ENCODE peak calls at places on chromosomes 2 and 18, in seven cellular contexts. One of them, this sample, is unnamed.

GRCh38 chr2:8148260-8148880 is 533.5 kb upstream of the ID2 start:
- DNase-seq in fibroblast of mammary gland: peak
- DNase-seq in fibroblast of villous mesenchyme: peak
- DNase-seq in coronary artery: no peak
- DNase-seq in GM03348: peak
- DNase-seq in activated CD4-positive, alpha-beta T cell treated with anti-CD3 and anti-CD28 coated beads, Interleukin-2, amount 50 U/mL, for 48 hours: no peak
- DNase-seq in anterior cingulate cortex: no peak
- DNase-seq in this sample: no peak

GRCh38 chr2:26670171-26670570 is 22.4 kb upstream of the KCNK3 start:
- DNase-seq in GM03348: peak
- DNase-seq in fibroblast of villous mesenchyme: no peak
- DNase-seq in fibroblast of mammary gland: peak
- DNase-seq in coronary artery: peak
- DNase-seq in anterior cingulate cortex: no peak
- DNase-seq in activated CD4-positive, alpha-beta T cell treated with anti-CD3 and anti-CD28 coated beads, Interleukin-2, amount 50 U/mL, for 48 hours: no peak
- DNase-seq in this sample: no peak

GRCh38 chr2:130920417-130921030 is 83.8 kb downstream of the ARHGEF4 start:
- DNase-seq in anterior cingulate cortex: peak
- DNase-seq in fibroblast of mammary gland: peak
- DNase-seq in activated CD4-positive, alpha-beta T cell treated with anti-CD3 and anti-CD28 coated beads, Interleukin-2, amount 50 U/mL, for 48 hours: peak
- DNase-seq in coronary artery: no peak
- DNase-seq in GM03348: peak
- DNase-seq in fibroblast of villous mesenchyme: peak
- DNase-seq in this sample: peak

GRCh38 chr2:138948070-138948539 is 167.9 kb upstream of the NXPH2 start:
- DNase-seq in coronary artery: no peak
- DNase-seq in GM03348: peak
- DNase-seq in fibroblast of mammary gland: peak
- DNase-seq in fibroblast of villous mesenchyme: peak
- DNase-seq in activated CD4-positive, alpha-beta T cell treated with anti-CD3 and anti-CD28 coated beads, Interleukin-2, amount 50 U/mL, for 48 hours: no peak
- DNase-seq in anterior cingulate cortex: no peak
- DNase-seq in this sample: no peak

GRCh38 chr2:210366675-210367080 is 51.7 kb upstream of the MYL1 start:
- DNase-seq in activated CD4-positive, alpha-beta T cell treated with anti-CD3 and anti-CD28 coated beads, Interleukin-2, amount 50 U/mL, for 48 hours: no peak
- DNase-seq in fibroblast of mammary gland: peak
- DNase-seq in fibroblast of villous mesenchyme: no peak
- DNase-seq in coronary artery: no peak
- DNase-seq in GM03348: no peak
- DNase-seq in anterior cingulate cortex: no peak
- DNase-seq in this sample: no peak

GRCh38 chr2:55054076-55054475 is 3.8 kb upstream of the RTN4 start:
- DNase-seq in coronary artery: no peak
- DNase-seq in activated CD4-positive, alpha-beta T cell treated with anti-CD3 and anti-CD28 coated beads, Interleukin-2, amount 50 U/mL, for 48 hours: no peak
- DNase-seq in anterior cingulate cortex: no peak
- DNase-seq in GM03348: no peak
- DNase-seq in fibroblast of villous mesenchyme: no peak
- DNase-seq in fibroblast of mammary gland: no peak
- DNase-seq in this sample: no peak

GRCh38 chr2:220673475-220673874 is 898.6 kb downstream of the EPHA4 start:
- DNase-seq in anterior cingulate cortex: no peak
- DNase-seq in GM03348: no peak
- DNase-seq in coronary artery: no peak
- DNase-seq in activated CD4-positive, alpha-beta T cell treated with anti-CD3 and anti-CD28 coated beads, Interleukin-2, amount 50 U/mL, for 48 hours: no peak
- DNase-seq in fibroblast of mammary gland: no peak
- DNase-seq in fibroblast of villous mesenchyme: no peak
- DNase-seq in this sample: no peak

GRCh38 chr18:31680836-31681568 is 3.4 kb downstream of the B4GALT6 start:
- DNase-seq in fibroblast of mammary gland: peak
- DNase-seq in coronary artery: no peak
- DNase-seq in activated CD4-positive, alpha-beta T cell treated with anti-CD3 and anti-CD28 coated beads, Interleukin-2, amount 50 U/mL, for 48 hours: no peak
- DNase-seq in fibroblast of villous mesenchyme: peak
- DNase-seq in GM03348: no peak
- DNase-seq in anterior cingulate cortex: no peak
- DNase-seq in this sample: no peak

GRCh38 chr2:21256006-21256405 is 132.2 kb downstream of the TDRD15 start:
- DNase-seq in GM03348: no peak
- DNase-seq in anterior cingulate cortex: peak
- DNase-seq in fibroblast of mammary gland: no peak
- DNase-seq in coronary artery: no peak
- DNase-seq in activated CD4-positive, alpha-beta T cell treated with anti-CD3 and anti-CD28 coated beads, Interleukin-2, amount 50 U/mL, for 48 hours: no peak
- DNase-seq in fibroblast of villous mesenchyme: no peak
- DNase-seq in this sample: peak

GRCh38 chr2:46299365-46300263 is 2.4 kb downstream of the EPAS1 start:
- DNase-seq in GM03348: peak
- DNase-seq in fibroblast of mammary gland: peak
- DNase-seq in activated CD4-positive, alpha-beta T cell treated with anti-CD3 and anti-CD28 coated beads, Interleukin-2, amount 50 U/mL, for 48 hours: peak
- DNase-seq in anterior cingulate cortex: peak
- DNase-seq in fibroblast of villous mesenchyme: peak
- DNase-seq in coronary artery: peak
- DNase-seq in this sample: no peak

GRCh38 chr2:12732663-12733062 is 15.9 kb downstream of the TRIB2 start:
- DNase-seq in coronary artery: no peak
- DNase-seq in anterior cingulate cortex: no peak
- DNase-seq in fibroblast of mammary gland: no peak
- DNase-seq in GM03348: no peak
- DNase-seq in fibroblast of villous mesenchyme: no peak
- DNase-seq in activated CD4-positive, alpha-beta T cell treated with anti-CD3 and anti-CD28 coated beads, Interleukin-2, amount 50 U/mL, for 48 hours: no peak
- DNase-seq in this sample: no peak

GRCh38 chr2:229407170-229407569 is 136.1 kb upstream of the PID1 start:
- DNase-seq in activated CD4-positive, alpha-beta T cell treated with anti-CD3 and anti-CD28 coated beads, Interleukin-2, amount 50 U/mL, for 48 hours: no peak
- DNase-seq in fibroblast of villous mesenchyme: peak
- DNase-seq in GM03348: peak
- DNase-seq in fibroblast of mammary gland: peak
- DNase-seq in coronary artery: peak
- DNase-seq in anterior cingulate cortex: peak
- DNase-seq in this sample: peak

GRCh38 chr2:44618378-44619023 is 256.8 kb downstream of the CAMKMT start:
- DNase-seq in coronary artery: no peak
- DNase-seq in anterior cingulate cortex: no peak
- DNase-seq in GM03348: no peak
- DNase-seq in fibroblast of mammary gland: no peak
- DNase-seq in fibroblast of villous mesenchyme: no peak
- DNase-seq in activated CD4-positive, alpha-beta T cell treated with anti-CD3 and anti-CD28 coated beads, Interleukin-2, amount 50 U/mL, for 48 hours: no peak
- DNase-seq in this sample: no peak

This sample was measured in dorsolateral prefrontal cortex.